ENCODE peak calls at places on chromosomes 5 and 9, in nine cellular contexts. One of them, this sample, is unnamed.

GRCh38 chr9:116476935-116477381 is 210.1 kb upstream of the TRIM32 start:
- DNase-seq in activated naive CD4-positive, alpha-beta T cell treated with anti-CD3 and anti-CD28 coated beads, Interleukin-2, amount 50 U/mL, for 16 hours: no peak
- DNase-seq in HT1080: no peak
- DNase-seq in A549: no peak
- DNase-seq in stimulated activated CD4-positive, alpha-beta T cell treated with anti-CD3 and anti-CD28 coated beads, Interleukin-12 subunit alpha, Interleukin-12 subunit beta, amount 100 ng/mL, for 4 hours: no peak
- DNase-seq in cardiac muscle cell: no peak
- DNase-seq in caudate nucleus: no peak
- DNase-seq in Kasumi-1: no peak
- DNase-seq in nephron progenitor cell: no peak
- DNase-seq in this sample: peak

GRCh38 chr5:29321591-29321990 is 1871.9 kb upstream of the CDH6 start:
- DNase-seq in activated naive CD4-positive, alpha-beta T cell treated with anti-CD3 and anti-CD28 coated beads, Interleukin-2, amount 50 U/mL, for 16 hours: no peak
- DNase-seq in HT1080: no peak
- DNase-seq in A549: no peak
- DNase-seq in stimulated activated CD4-positive, alpha-beta T cell treated with anti-CD3 and anti-CD28 coated beads, Interleukin-12 subunit alpha, Interleukin-12 subunit beta, amount 100 ng/mL, for 4 hours: no peak
- DNase-seq in cardiac muscle cell: no peak
- DNase-seq in caudate nucleus: no peak
- DNase-seq in Kasumi-1: no peak
- DNase-seq in nephron progenitor cell: no peak
- DNase-seq in this sample: no peak

GRCh38 chr5:149615976-149616375 is 34.7 kb downstream of the ARHGEF37 start:
- DNase-seq in activated naive CD4-positive, alpha-beta T cell treated with anti-CD3 and anti-CD28 coated beads, Interleukin-2, amount 50 U/mL, for 16 hours: no peak
- DNase-seq in HT1080: no peak
- DNase-seq in A549: no peak
- DNase-seq in stimulated activated CD4-positive, alpha-beta T cell treated with anti-CD3 and anti-CD28 coated beads, Interleukin-12 subunit alpha, Interleukin-12 subunit beta, amount 100 ng/mL, for 4 hours: no peak
- DNase-seq in cardiac muscle cell: no peak
- DNase-seq in caudate nucleus: no peak
- DNase-seq in Kasumi-1: no peak
- DNase-seq in nephron progenitor cell: no peak
- DNase-seq in this sample: no peak

GRCh38 chr5:37576496-37576895 is 197.4 kb downstream of the WDR70 start:
- DNase-seq in activated naive CD4-positive, alpha-beta T cell treated with anti-CD3 and anti-CD28 coated beads, Interleukin-2, amount 50 U/mL, for 16 hours: no peak
- DNase-seq in HT1080: no peak
- DNase-seq in A549: no peak
- DNase-seq in stimulated activated CD4-positive, alpha-beta T cell treated with anti-CD3 and anti-CD28 coated beads, Interleukin-12 subunit alpha, Interleukin-12 subunit beta, amount 100 ng/mL, for 4 hours: no peak
- DNase-seq in cardiac muscle cell: no peak
- DNase-seq in caudate nucleus: no peak
- DNase-seq in Kasumi-1: peak
- DNase-seq in nephron progenitor cell: no peak
- DNase-seq in this sample: no peak

GRCh38 chr9:89134709-89135108 is 43.9 kb downstream of the SHC3 start:
- DNase-seq in activated naive CD4-positive, alpha-beta T cell treated with anti-CD3 and anti-CD28 coated beads, Interleukin-2, amount 50 U/mL, for 16 hours: no peak
- DNase-seq in HT1080: no peak
- DNase-seq in A549: no peak
- DNase-seq in stimulated activated CD4-positive, alpha-beta T cell treated with anti-CD3 and anti-CD28 coated beads, Interleukin-12 subunit alpha, Interleukin-12 subunit beta, amount 100 ng/mL, for 4 hours: no peak
- DNase-seq in cardiac muscle cell: no peak
- DNase-seq in caudate nucleus: no peak
- DNase-seq in Kasumi-1: no peak
- DNase-seq in nephron progenitor cell: no peak
- DNase-seq in this sample: no peak

GRCh38 chr9:87766697-87767096 is 40.8 kb downstream of the CTSL start:
- DNase-seq in activated naive CD4-positive, alpha-beta T cell treated with anti-CD3 and anti-CD28 coated beads, Interleukin-2, amount 50 U/mL, for 16 hours: no peak
- DNase-seq in HT1080: peak
- DNase-seq in A549: peak
- DNase-seq in stimulated activated CD4-positive, alpha-beta T cell treated with anti-CD3 and anti-CD28 coated beads, Interleukin-12 subunit alpha, Interleukin-12 subunit beta, amount 100 ng/mL, for 4 hours: no peak
- DNase-seq in cardiac muscle cell: no peak
- DNase-seq in caudate nucleus: no peak
- DNase-seq in Kasumi-1: no peak
- DNase-seq in nephron progenitor cell: no peak
- DNase-seq in this sample: no peak

GRCh38 chr9:38178282-38178681 is 109.3 kb upstream of the SHB start:
- DNase-seq in activated naive CD4-positive, alpha-beta T cell treated with anti-CD3 and anti-CD28 coated beads, Interleukin-2, amount 50 U/mL, for 16 hours: no peak
- DNase-seq in HT1080: peak
- DNase-seq in A549: no peak
- DNase-seq in stimulated activated CD4-positive, alpha-beta T cell treated with anti-CD3 and anti-CD28 coated beads, Interleukin-12 subunit alpha, Interleukin-12 subunit beta, amount 100 ng/mL, for 4 hours: no peak
- DNase-seq in cardiac muscle cell: no peak
- DNase-seq in caudate nucleus: no peak
- DNase-seq in Kasumi-1: no peak
- DNase-seq in nephron progenitor cell: no peak
- DNase-seq in this sample: no peak

GRCh38 chr5:114857951-114858401 is 311.7 kb downstream of the TRIM36 start:
- DNase-seq in activated naive CD4-positive, alpha-beta T cell treated with anti-CD3 and anti-CD28 coated beads, Interleukin-2, amount 50 U/mL, for 16 hours: no peak
- DNase-seq in HT1080: peak
- DNase-seq in A549: no peak
- DNase-seq in stimulated activated CD4-positive, alpha-beta T cell treated with anti-CD3 and anti-CD28 coated beads, Interleukin-12 subunit alpha, Interleukin-12 subunit beta, amount 100 ng/mL, for 4 hours: no peak
- DNase-seq in cardiac muscle cell: no peak
- DNase-seq in caudate nucleus: no peak
- DNase-seq in Kasumi-1: peak
- DNase-seq in nephron progenitor cell: no peak
- DNase-seq in this sample: peak

GRCh38 chr5:172188893-172189692 is 1.1 kb upstream of the STK10 start:
- DNase-seq in activated naive CD4-positive, alpha-beta T cell treated with anti-CD3 and anti-CD28 coated beads, Interleukin-2, amount 50 U/mL, for 16 hours: no peak
- DNase-seq in HT1080: no peak
- DNase-seq in A549: no peak
- DNase-seq in stimulated activated CD4-positive, alpha-beta T cell treated with anti-CD3 and anti-CD28 coated beads, Interleukin-12 subunit alpha, Interleukin-12 subunit beta, amount 100 ng/mL, for 4 hours: no peak
- DNase-seq in cardiac muscle cell: no peak
- DNase-seq in caudate nucleus: no peak
- DNase-seq in Kasumi-1: no peak
- DNase-seq in nephron progenitor cell: peak
- DNase-seq in this sample: peak

GRCh38 chr9:117403403-117403811 is 11.4 kb downstream of the ASTN2 start:
- DNase-seq in activated naive CD4-positive, alpha-beta T cell treated with anti-CD3 and anti-CD28 coated beads, Interleukin-2, amount 50 U/mL, for 16 hours: no peak
- DNase-seq in HT1080: no peak
- DNase-seq in A549: no peak
- DNase-seq in stimulated activated CD4-positive, alpha-beta T cell treated with anti-CD3 and anti-CD28 coated beads, Interleukin-12 subunit alpha, Interleukin-12 subunit beta, amount 100 ng/mL, for 4 hours: no peak
- DNase-seq in cardiac muscle cell: no peak
- DNase-seq in caudate nucleus: peak
- DNase-seq in Kasumi-1: no peak
- DNase-seq in nephron progenitor cell: no peak
- DNase-seq in this sample: no peak

GRCh38 chr9:75803130-75803529 is 87.3 kb upstream of the PCSK5 start:
- DNase-seq in activated naive CD4-positive, alpha-beta T cell treated with anti-CD3 and anti-CD28 coated beads, Interleukin-2, amount 50 U/mL, for 16 hours: no peak
- DNase-seq in HT1080: peak
- DNase-seq in A549: no peak
- DNase-seq in stimulated activated CD4-positive, alpha-beta T cell treated with anti-CD3 and anti-CD28 coated beads, Interleukin-12 subunit alpha, Interleukin-12 subunit beta, amount 100 ng/mL, for 4 hours: no peak
- DNase-seq in cardiac muscle cell: peak
- DNase-seq in caudate nucleus: no peak
- DNase-seq in Kasumi-1: no peak
- DNase-seq in nephron progenitor cell: no peak
- DNase-seq in this sample: no peak

GRCh38 chr9:76044420-76044819 is 153.9 kb downstream of the PCSK5 start:
- DNase-seq in activated naive CD4-positive, alpha-beta T cell treated with anti-CD3 and anti-CD28 coated beads, Interleukin-2, amount 50 U/mL, for 16 hours: no peak
- DNase-seq in HT1080: no peak
- DNase-seq in A549: no peak
- DNase-seq in stimulated activated CD4-positive, alpha-beta T cell treated with anti-CD3 and anti-CD28 coated beads, Interleukin-12 subunit alpha, Interleukin-12 subunit beta, amount 100 ng/mL, for 4 hours: no peak
- DNase-seq in cardiac muscle cell: peak
- DNase-seq in caudate nucleus: no peak
- DNase-seq in Kasumi-1: no peak
- DNase-seq in nephron progenitor cell: no peak
- DNase-seq in this sample: no peak

GRCh38 chr5:2068515-2068914 is 185.8 kb upstream of the IRX4 start:
- DNase-seq in activated naive CD4-positive, alpha-beta T cell treated with anti-CD3 and anti-CD28 coated beads, Interleukin-2, amount 50 U/mL, for 16 hours: no peak
- DNase-seq in HT1080: no peak
- DNase-seq in A549: no peak
- DNase-seq in stimulated activated CD4-positive, alpha-beta T cell treated with anti-CD3 and anti-CD28 coated beads, Interleukin-12 subunit alpha, Interleukin-12 subunit beta, amount 100 ng/mL, for 4 hours: no peak
- DNase-seq in cardiac muscle cell: no peak
- DNase-seq in caudate nucleus: no peak
- DNase-seq in Kasumi-1: no peak
- DNase-seq in nephron progenitor cell: no peak
- DNase-seq in this sample: no peak

GRCh38 chr9:136614967-136615623 is 47.6 kb upstream of the EGFL7 start:
- DNase-seq in activated naive CD4-positive, alpha-beta T cell treated with anti-CD3 and anti-CD28 coated beads, Interleukin-2, amount 50 U/mL, for 16 hours: no peak
- DNase-seq in HT1080: peak
- DNase-seq in A549: peak
- DNase-seq in stimulated activated CD4-positive, alpha-beta T cell treated with anti-CD3 and anti-CD28 coated beads, Interleukin-12 subunit alpha, Interleukin-12 subunit beta, amount 100 ng/mL, for 4 hours: no peak
- DNase-seq in cardiac muscle cell: no peak
- DNase-seq in caudate nucleus: no peak
- DNase-seq in Kasumi-1: no peak
- DNase-seq in nephron progenitor cell: no peak
- DNase-seq in this sample: peak

GRCh38 chr5:132389453-132390286 is 20.2 kb downstream of the SLC22A5 start:
- DNase-seq in activated naive CD4-positive, alpha-beta T cell treated with anti-CD3 and anti-CD28 coated beads, Interleukin-2, amount 50 U/mL, for 16 hours: peak
- DNase-seq in HT1080: peak
- DNase-seq in A549: peak
- DNase-seq in stimulated activated CD4-positive, alpha-beta T cell treated with anti-CD3 and anti-CD28 coated beads, Interleukin-12 subunit alpha, Interleukin-12 subunit beta, amount 100 ng/mL, for 4 hours: no peak
- DNase-seq in cardiac muscle cell: peak
- DNase-seq in caudate nucleus: no peak
- DNase-seq in Kasumi-1: peak
- DNase-seq in nephron progenitor cell: no peak
- DNase-seq in this sample: no peak

GRCh38 chr9:99192786-99193465 is 28.8 kb downstream of the ALG2 start:
- DNase-seq in activated naive CD4-positive, alpha-beta T cell treated with anti-CD3 and anti-CD28 coated beads, Interleukin-2, amount 50 U/mL, for 16 hours: no peak
- DNase-seq in HT1080: peak
- DNase-seq in A549: peak
- DNase-seq in stimulated activated CD4-positive, alpha-beta T cell treated with anti-CD3 and anti-CD28 coated beads, Interleukin-12 subunit alpha, Interleukin-12 subunit beta, amount 100 ng/mL, for 4 hours: no peak
- DNase-seq in cardiac muscle cell: peak
- DNase-seq in caudate nucleus: no peak
- DNase-seq in Kasumi-1: peak
- DNase-seq in nephron progenitor cell: no peak
- DNase-seq in this sample: no peak

GRCh38 chr9:76878933-76879332 is 27.0 kb downstream of the PRUNE2 start:
- DNase-seq in activated naive CD4-positive, alpha-beta T cell treated with anti-CD3 and anti-CD28 coated beads, Interleukin-2, amount 50 U/mL, for 16 hours: no peak
- DNase-seq in HT1080: no peak
- DNase-seq in A549: no peak
- DNase-seq in stimulated activated CD4-positive, alpha-beta T cell treated with anti-CD3 and anti-CD28 coated beads, Interleukin-12 subunit alpha, Interleukin-12 subunit beta, amount 100 ng/mL, for 4 hours: no peak
- DNase-seq in cardiac muscle cell: no peak
- DNase-seq in caudate nucleus: no peak
- DNase-seq in Kasumi-1: no peak
- DNase-seq in nephron progenitor cell: no peak
- DNase-seq in this sample: no peak

GRCh38 chr5:34923694-34924461 is 5.5 kb upstream of the DNAJC21 start:
- DNase-seq in activated naive CD4-positive, alpha-beta T cell treated with anti-CD3 and anti-CD28 coated beads, Interleukin-2, amount 50 U/mL, for 16 hours: peak
- DNase-seq in HT1080: peak
- DNase-seq in A549: peak
- DNase-seq in stimulated activated CD4-positive, alpha-beta T cell treated with anti-CD3 and anti-CD28 coated beads, Interleukin-12 subunit alpha, Interleukin-12 subunit beta, amount 100 ng/mL, for 4 hours: no peak
- DNase-seq in cardiac muscle cell: peak
- DNase-seq in caudate nucleus: peak
- DNase-seq in Kasumi-1: peak
- DNase-seq in nephron progenitor cell: no peak
- DNase-seq in this sample: no peak

GRCh38 chr9:5886114-5886939 is 4.4 kb upstream of the MLANA start:
- DNase-seq in activated naive CD4-positive, alpha-beta T cell treated with anti-CD3 and anti-CD28 coated beads, Interleukin-2, amount 50 U/mL, for 16 hours: peak
- DNase-seq in HT1080: peak
- DNase-seq in A549: peak
- DNase-seq in stimulated activated CD4-positive, alpha-beta T cell treated with anti-CD3 and anti-CD28 coated beads, Interleukin-12 subunit alpha, Interleukin-12 subunit beta, amount 100 ng/mL, for 4 hours: peak
- DNase-seq in cardiac muscle cell: peak
- DNase-seq in caudate nucleus: peak
- DNase-seq in Kasumi-1: peak
- DNase-seq in nephron progenitor cell: peak
- DNase-seq in this sample: peak

GRCh38 chr5:176816791-176817272 is 6.5 kb downstream of the UNC5A start:
- DNase-seq in activated naive CD4-positive, alpha-beta T cell treated with anti-CD3 and anti-CD28 coated beads, Interleukin-2, amount 50 U/mL, for 16 hours: no peak
- DNase-seq in HT1080: no peak
- DNase-seq in A549: no peak
- DNase-seq in stimulated activated CD4-positive, alpha-beta T cell treated with anti-CD3 and anti-CD28 coated beads, Interleukin-12 subunit alpha, Interleukin-12 subunit beta, amount 100 ng/mL, for 4 hours: no peak
- DNase-seq in cardiac muscle cell: no peak
- DNase-seq in caudate nucleus: no peak
- DNase-seq in Kasumi-1: no peak
- DNase-seq in nephron progenitor cell: no peak
- DNase-seq in this sample: peak

GRCh38 chr5:139903805-139904565 is 108.4 kb downstream of the PSD2 start:
- DNase-seq in activated naive CD4-positive, alpha-beta T cell treated with anti-CD3 and anti-CD28 coated beads, Interleukin-2, amount 50 U/mL, for 16 hours: peak
- DNase-seq in HT1080: no peak
- DNase-seq in A549: no peak
- DNase-seq in stimulated activated CD4-positive, alpha-beta T cell treated with anti-CD3 and anti-CD28 coated beads, Interleukin-12 subunit alpha, Interleukin-12 subunit beta, amount 100 ng/mL, for 4 hours: no peak
- DNase-seq in cardiac muscle cell: peak
- DNase-seq in caudate nucleus: peak
- DNase-seq in Kasumi-1: no peak
- DNase-seq in nephron progenitor cell: peak
- DNase-seq in this sample: peak

This sample was measured in neural progenitor cell.